ENCODE peak calls at places on chromosomes 13 and 19, in eight cellular contexts. C is activated T-helper 1 cell treated with anti-CD3 and anti-CD28 coated beads, Interleukin-12 subunit alpha, Interleukin-12 subunit beta, Interleukin-2, Interleukin-4 antibody, amounts not matched to agents 30 ng/mL and 10 ng/mL and 1 ng/mL, durations not matched to agents 14 hours and 24 hours and 36 hours; K is T-helper 17 cell; E is CD8-positive, alpha-beta memory T cell; G is effector CD4-positive, alpha-beta T cell; P is H9; Q is stimulated activated CD8-positive, alpha-beta memory T cell treated with anti-CD3 and anti-CD28 coated beads, Interleukin-15, amount 100 ng/mL, for 48 hours; O is lower leg skin. I is an unnamed sample.

GRCh38 chr13:93689333-93689732 is 462.7 kb downstream of the GPC6 start:
- DNase-seq in C (no peak), K (no peak), E (no peak), G (no peak), P (no peak), Q (no peak), O (no peak), I (no peak)

GRCh38 chr19:2949939-2950285 is 5.1 kb upstream of the ZNF77 start:
- DNase-seq in C (no peak), K (no peak), E (no peak), G (no peak), P (no peak), Q (no peak), O (no peak), I (no peak)

GRCh38 chr13:31114641-31115040 is 47.1 kb downstream of the HSPH1 start:
- DNase-seq in C (no peak), K (no peak), E (no peak), G (no peak), P (no peak), Q (no peak), O (no peak), I (no peak)

GRCh38 chr13:99976502-99977115 is 5.0 kb upstream of the ZIC2 start:
- DNase-seq in C (no peak), K (no peak), E (no peak), G (no peak), P (no peak), Q (no peak), O (no peak), I (no peak)

GRCh38 chr13:113897161-113897560 is 33.3 kb upstream of the GAS6 start:
- DNase-seq in C (no peak), K (no peak), E (no peak), G (no peak), P (no peak), Q (no peak), O (peak; percentile 6), I (no peak)

GRCh38 chr19:49085020-49085867 is at the start of gene SNRNP70:
- DNase-seq in C (peak; percentile 99), K (peak; percentile 98), E (peak; percentile 100), G (peak; percentile 98), P (peak; percentile 99), Q (peak; percentile 100), O (peak; percentile 98), I (peak; percentile 99)

GRCh38 chr19:38718747-38719543 is 25.3 kb downstream of the CAPN12 start:
- DNase-seq in C (no peak), K (no peak), E (no peak), G (no peak), P (peak; percentile 74), Q (no peak), O (no peak), I (no peak)

GRCh38 chr13:48040059-48040458 is 2.5 kb downstream of the NUDT15 start:
- DNase-seq in C (no peak), K (no peak), E (no peak), G (no peak), P (no peak), Q (no peak), O (no peak), I (no peak)

GRCh38 chr13:20828540-20829364 is 55.0 kb upstream of the EEF1AKMT1 start:
- DNase-seq in C (peak; percentile 28), K (peak; percentile 23), E (no peak), G (peak; percentile 37), P (no peak), Q (no peak), O (no peak), I (no peak)